ENCODE peak calls at places on chromosome 9, in ten cellular contexts. T, L, Z, H, Q, M, W, G, R and D are unnamed samples.

GRCh38 chr9:137129089-137129455 is 9.9 kb upstream of the GRIN1 start:
- DNase-seq in T (no peak), L (peak), Z (no peak), H (peak), Q (peak), M (no peak), W (no peak), G (no peak), R (no peak), D (no peak)

GRCh38 chr9:85547574-85547973 is 194.2 kb downstream of the AGTPBP1 start:
- DNase-seq in T (no peak), L (no peak), Z (no peak), H (no peak), Q (no peak), M (no peak), W (no peak), G (no peak), R (no peak), D (no peak)

GRCh38 chr9:117734523-117735314 is 30.5 kb downstream of the TLR4 start:
- DNase-seq in T (no peak), L (peak), Z (no peak), H (peak), Q (no peak), M (no peak), W (no peak), G (no peak), R (no peak), D (no peak)

GRCh38 chr9:107717608-107718314 is 228.2 kb upstream of the KLF4 start:
- DNase-seq in T (no peak), L (no peak), Z (no peak), H (no peak), Q (no peak), M (no peak), W (no peak), G (no peak), R (no peak), D (no peak)

GRCh38 chr9:134707031-134707680 is 65.6 kb downstream of the COL5A1 start:
- DNase-seq in T (no peak), L (peak), Z (no peak), H (peak), Q (no peak), M (peak), W (peak), G (no peak), R (peak), D (no peak)

GRCh38 chr9:88236531-88237453 is 98.5 kb upstream of the SPATA31C2 start:
- DNase-seq in T (no peak), L (peak), Z (no peak), H (no peak), Q (no peak), M (no peak), W (no peak), G (no peak), R (no peak), D (no peak)

GRCh38 chr9:81585191-81585763 is 104.1 kb downstream of the TLE1 start:
- DNase-seq in T (no peak), L (no peak), Z (no peak), H (no peak), Q (no peak), M (no peak), W (no peak), G (no peak), R (no peak), D (no peak)

GRCh38 chr9:37004424-37004935 is 29.6 kb downstream of the PAX5 start:
- DNase-seq in T (no peak), L (no peak), Z (no peak), H (no peak), Q (peak), M (no peak), W (no peak), G (no peak), R (no peak), D (no peak)

DNA sequence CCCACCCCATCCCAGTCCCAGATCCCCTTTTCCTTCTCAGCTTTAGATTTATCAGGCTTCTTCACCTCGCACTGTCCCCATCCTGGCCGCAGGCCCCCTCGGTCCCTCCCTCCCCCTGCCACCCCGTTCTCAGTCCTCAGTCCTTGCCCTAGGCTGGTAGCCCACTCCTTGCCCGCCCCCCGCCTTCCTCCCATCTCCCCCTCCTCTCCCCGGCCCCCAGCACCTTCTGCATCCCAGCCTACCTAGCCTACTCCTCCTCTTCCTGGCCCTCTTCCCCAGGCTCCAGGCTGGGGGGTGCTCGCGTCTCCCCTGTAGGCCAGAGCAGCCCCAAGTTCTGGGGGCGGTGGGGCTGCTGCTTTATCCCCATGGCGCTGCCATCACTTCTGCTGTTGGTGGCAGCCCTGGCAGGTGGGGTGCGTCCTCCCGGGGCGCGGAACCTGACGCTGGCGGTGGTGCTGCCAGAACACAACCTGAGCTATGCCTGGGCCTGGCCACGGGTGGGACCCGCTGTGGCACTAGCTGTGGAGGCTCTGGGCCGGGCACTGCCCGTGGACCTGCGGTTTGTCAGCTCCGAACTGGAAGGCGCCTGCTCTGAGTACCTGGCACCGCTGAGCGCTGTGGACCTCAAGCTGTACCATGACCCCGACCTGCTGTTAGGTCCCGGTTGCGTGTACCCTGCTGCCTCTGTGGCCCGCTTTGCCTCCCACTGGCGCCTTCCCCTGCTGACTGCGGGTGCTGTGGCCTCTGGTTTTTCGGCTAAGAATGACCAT is 838 bp downstream of the NPR2 start:
- DNase-seq in T (no peak), L (no peak), Z (no peak), H (no peak), Q (no peak), M (no peak), W (no peak), G (peak), R (no peak), D (no peak)
- H3K4me3 ChIP-seq in T (no peak), L (peak), Z (peak), H (peak), Q (no peak), M (peak), W (peak), G (peak), R (peak), D (no peak)

GRCh38 chr9:557601-558201 is 283.8 kb upstream of the DMRT1 start:
- DNase-seq in T (peak), L (peak), Z (no peak), H (no peak), Q (no peak), M (no peak), W (no peak), G (no peak), R (no peak), D (peak)
- TF ChIP-seq CTCF in T (no peak), L (no peak), Z (no peak), H (no peak), Q (no peak), M (no peak), W (no peak), G (no peak), R (no peak), D (no peak)

GRCh38 chr9:79708541-79708940 is 136.8 kb downstream of the TLE4 start:
- DNase-seq in T (no peak), L (no peak), Z (no peak), H (no peak), Q (no peak), M (no peak), W (no peak), G (no peak), R (no peak), D (no peak)
- H3K4me3 ChIP-seq in T (no peak), L (no peak), Z (no peak), H (no peak), Q (no peak), M (no peak), W (no peak), G (no peak), R (no peak), D (no peak)

GRCh38 chr9:111036068-111036789 is 2.0 kb downstream of the LPAR1 start:
- DNase-seq in T (peak), L (peak), Z (peak), H (peak), Q (no peak), M (no peak), W (peak), G (peak), R (peak), D (peak)
- TF ChIP-seq CTCF in T (peak), L (peak), Z (peak), H (peak), Q (peak), M (peak), W (peak), G (peak), R (no peak), D (peak)

GRCh38 chr9:130825809-130826208 is 9.2 kb upstream of the ABL1 start:
- DNase-seq in T (no peak), L (no peak), Z (no peak), H (no peak), Q (no peak), M (no peak), W (no peak), G (no peak), R (no peak), D (no peak)
- H3K4me3 ChIP-seq in T (no peak), L (no peak), Z (no peak), H (no peak), Q (no peak), M (no peak), W (no peak), G (no peak), R (no peak), D (no peak)

DNA sequence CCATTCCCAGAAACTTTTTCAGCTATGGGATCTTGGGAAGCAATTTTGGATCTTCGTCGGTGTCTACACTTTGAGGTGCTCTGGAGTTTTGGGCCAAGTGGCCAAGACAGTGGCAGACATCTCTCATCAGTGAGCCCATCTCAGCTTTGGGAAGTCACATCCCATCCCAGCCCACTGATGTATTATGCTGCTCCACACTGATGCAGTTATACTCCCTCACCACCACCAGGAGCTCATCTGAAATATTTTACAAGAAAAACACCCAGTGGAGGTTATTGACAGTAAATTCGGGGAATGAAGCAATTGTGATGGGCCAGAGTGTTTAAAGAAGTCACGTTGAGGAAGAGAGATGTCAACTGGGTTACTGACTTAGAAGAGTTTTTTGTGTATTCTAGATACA is 378.0 kb downstream of the KDM4C start:
- DNase-seq in T (no peak), L (no peak), Z (no peak), H (no peak), Q (no peak), M (no peak), W (no peak), G (no peak), R (no peak), D (no peak)
- TF ChIP-seq CTCF in T (no peak), L (no peak), Z (no peak), H (no peak), Q (no peak), M (no peak), W (no peak), G (no peak), R (no peak), D (no peak)

DNA sequence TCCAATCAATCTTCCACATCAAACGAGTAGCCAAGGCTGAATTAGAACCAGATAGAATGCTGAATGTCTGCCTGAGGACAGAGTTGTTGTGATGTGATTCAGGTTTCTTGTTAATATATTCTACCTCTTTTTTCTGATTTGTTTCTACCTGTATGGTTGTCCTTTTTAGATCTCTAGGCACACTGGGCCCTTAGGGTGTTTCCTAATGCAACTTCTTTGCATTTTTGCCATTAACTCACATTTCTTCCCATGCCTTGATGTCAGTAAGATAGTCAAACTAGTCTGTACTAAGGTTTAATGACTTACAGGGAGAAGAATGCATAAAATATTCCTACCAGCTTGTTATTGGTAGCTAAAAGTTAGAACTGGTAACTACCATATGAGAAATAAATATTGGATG is 413.6 kb downstream of the CCDC171 start:
- DNase-seq in T (no peak), L (no peak), Z (no peak), H (no peak), Q (no peak), M (no peak), W (no peak), G (no peak), R (no peak), D (no peak)
- H3K4me3 ChIP-seq in T (no peak), L (no peak), Z (no peak), H (no peak), Q (no peak), M (no peak), W (no peak), G (no peak), R (no peak), D (no peak)